ENCODE peak calls at places on chromosome 9, in six cellular contexts. E is spleen, D is tibial artery, Z is GM13976, C is mesothelial cell of epicardium, A is fibroblast of villous mesenchyme. L is an unnamed sample.

GRCh38 chr9:69442486-69442885 is 117.5 kb downstream of the ENTREP1 start:
- DNase-seq in Z (no peak), C (no peak), E (no peak), A (no peak), D (no peak), L (no peak)

GRCh38 chr9:93575706-93576295 is 583 bp upstream of the PHF2 start:
- DNase-seq in C (no peak), A (peak; percentile 36), Z (peak; percentile 76), E (peak; percentile 89), D (peak; percentile 61), L (no peak)

GRCh38 chr9:87537625-87538024 is 40.0 kb downstream of the DAPK1 start:
- DNase-seq in Z (no peak), C (no peak), E (no peak), D (no peak), A (peak; percentile 82), L (no peak)

GRCh38 chr9:35923927-35924763 is 14.9 kb downstream of the SPAAR start:
- DNase-seq in A (peak; percentile 88), C (no peak), D (no peak), E (no peak), Z (no peak), L (peak; percentile 77)

GRCh38 chr9:130472184-130472705 is 27.5 kb downstream of the ASS1 start:
- DNase-seq in Z (no peak), D (no peak), C (no peak), A (no peak), E (no peak), L (no peak)

GRCh38 chr9:113380869-113381378 is 4.1 kb upstream of the HDHD3 start:
- DNase-seq in A (no peak), E (peak; percentile 42), C (no peak), D (no peak), Z (peak; percentile 72), L (no peak)

GRCh38 chr9:94577036-94577435 is 16.6 kb downstream of the FBP2 start:
- DNase-seq in E (no peak), A (no peak), C (no peak), D (no peak), Z (no peak), L (no peak)

GRCh38 chr9:89461302-89461701 is 36.6 kb downstream of the SEMA4D start:
- DNase-seq in Z (no peak), D (no peak), E (no peak), A (peak; percentile 19), C (no peak), L (no peak)

GRCh38 chr9:35333551-35333950 is 156.4 kb upstream of the RUSC2 start:
- DNase-seq in Z (no peak), D (no peak), E (no peak), A (peak; percentile 25), C (no peak), L (no peak)

GRCh38 chr9:123164285-123164684 is 104.1 kb downstream of the STRBP start:
- DNase-seq in E (no peak), A (no peak), C (no peak), Z (no peak), D (no peak), L (no peak)

GRCh38 chr9:29100762-29101161 is 1527.5 kb upstream of the C9orf72 start:
- DNase-seq in Z (no peak), D (no peak), A (no peak), C (no peak), E (no peak), L (no peak)

GRCh38 chr9:76206821-76207220 is 187.4 kb downstream of the RFK start:
- DNase-seq in D (no peak), Z (no peak), C (no peak), E (no peak), A (no peak), L (no peak)

GRCh38 chr9:27386759-27387158 is 89.8 kb upstream of the EQTN start:
- DNase-seq in D (no peak), E (no peak), Z (no peak), C (no peak), A (no peak), L (no peak)

GRCh38 chr9:2418619-2419018 is 203.0 kb upstream of the VLDLR start:
- DNase-seq in Z (no peak), E (no peak), D (no peak), A (peak; percentile 76), C (no peak), L (no peak)

GRCh38 chr9:19464764-19465570 is 56.2 kb downstream of the ACER2 start:
- DNase-seq in A (peak; percentile 58), E (peak; percentile 92), C (peak; percentile 80), D (peak; percentile 49), Z (peak; percentile 93), L (peak; percentile 57)

GRCh38 chr9:7901676-7902075 is 102.1 kb upstream of the DMAC1 start:
- DNase-seq in E (no peak), Z (no peak), C (no peak), A (no peak), D (no peak), L (no peak)

GRCh38 chr9:95574176-95574575 is 57.4 kb upstream of the PTCH1 start:
- DNase-seq in A (no peak), E (no peak), Z (no peak), C (no peak), D (no peak), L (no peak)

GRCh38 chr9:22111176-22111870 is 102.2 kb upstream of the CDKN2B start:
- DNase-seq in C (no peak), E (no peak), D (no peak), A (no peak), Z (no peak), L (no peak)

GRCh38 chr9:27053369-27054057 is 48.0 kb upstream of the LRRC19 start:
- DNase-seq in D (no peak), Z (no peak), A (peak; percentile 69), C (no peak), E (no peak), L (no peak)

GRCh38 chr9:87301381-87301780 is 196.3 kb upstream of the DAPK1 start:
- DNase-seq in E (no peak), D (no peak), C (no peak), A (no peak), Z (no peak), L (no peak)

GRCh38 chr9:129069128-129069824 is 11.6 kb upstream of the DOLPP1 start:
- DNase-seq in E (peak; percentile 96), D (peak; percentile 70), C (no peak), Z (no peak), A (peak; percentile 78), L (no peak)

GRCh38 chr9:77750284-77750683 is 102.2 kb upstream of the GNA14 start:
- DNase-seq in D (no peak), E (no peak), C (no peak), Z (no peak), A (no peak), L (no peak)

GRCh38 chr9:129137292-129138143 is 26.3 kb downstream of the PTPA start:
- DNase-seq in D (no peak), Z (no peak), E (no peak), C (no peak), A (no peak), L (no peak)

DNA sequence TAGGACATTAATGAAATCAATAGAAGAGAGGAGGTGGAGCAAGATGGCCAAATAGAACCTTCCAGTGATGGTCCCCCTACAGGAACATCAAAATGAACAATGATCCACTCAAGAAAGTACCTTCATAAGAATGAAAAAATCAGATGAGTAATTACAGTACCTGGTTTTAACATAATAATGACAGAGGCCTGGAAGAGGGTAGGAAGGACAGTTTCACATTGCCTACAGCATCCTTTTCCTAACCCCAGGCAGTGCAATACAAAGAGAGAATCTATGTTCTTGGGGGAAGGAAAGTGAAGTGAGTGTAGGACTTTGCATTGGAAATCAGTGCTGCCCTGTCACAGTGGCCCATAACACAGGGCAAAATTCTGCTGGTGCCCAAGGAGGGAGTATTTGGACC is 81.2 kb upstream of the SPTLC1 start:
- DNase-seq in D (no peak), E (no peak), Z (no peak), C (no peak), A (no peak), L (no peak)
- TF ChIP-seq CTCF in D (no peak), E (no peak), Z (no peak), C (no peak), A (no peak), L (no peak)

GRCh38 chr9:15505927-15506326 is 4.8 kb downstream of the PSIP1 start:
- DNase-seq in Z (no peak), A (no peak), D (no peak), E (no peak), C (no peak), L (no peak)

GRCh38 chr9:15501803-15502202 is 9.0 kb downstream of the PSIP1 start:
- DNase-seq in A (no peak), D (no peak), E (no peak), C (no peak), Z (no peak), L (no peak)

GRCh38 chr9:15499108-15499507 is 11.7 kb downstream of the PSIP1 start:
- DNase-seq in D (no peak), C (no peak), A (no peak), E (no peak), Z (no peak), L (no peak)

GRCh38 chr9:15498246-15499018 is 12.3 kb downstream of the PSIP1 start:
- DNase-seq in A (no peak), C (no peak), D (no peak), Z (no peak), E (no peak), L (no peak)

GRCh38 chr9:15501179-15501578 is 9.6 kb downstream of the PSIP1 start:
- DNase-seq in E (no peak), Z (no peak), C (no peak), A (no peak), D (no peak), L (no peak)
- TF ChIP-seq CTCF in E (no peak), Z (no peak), C (no peak), A (peak; percentile 18), D (no peak), L (no peak)

DNA sequence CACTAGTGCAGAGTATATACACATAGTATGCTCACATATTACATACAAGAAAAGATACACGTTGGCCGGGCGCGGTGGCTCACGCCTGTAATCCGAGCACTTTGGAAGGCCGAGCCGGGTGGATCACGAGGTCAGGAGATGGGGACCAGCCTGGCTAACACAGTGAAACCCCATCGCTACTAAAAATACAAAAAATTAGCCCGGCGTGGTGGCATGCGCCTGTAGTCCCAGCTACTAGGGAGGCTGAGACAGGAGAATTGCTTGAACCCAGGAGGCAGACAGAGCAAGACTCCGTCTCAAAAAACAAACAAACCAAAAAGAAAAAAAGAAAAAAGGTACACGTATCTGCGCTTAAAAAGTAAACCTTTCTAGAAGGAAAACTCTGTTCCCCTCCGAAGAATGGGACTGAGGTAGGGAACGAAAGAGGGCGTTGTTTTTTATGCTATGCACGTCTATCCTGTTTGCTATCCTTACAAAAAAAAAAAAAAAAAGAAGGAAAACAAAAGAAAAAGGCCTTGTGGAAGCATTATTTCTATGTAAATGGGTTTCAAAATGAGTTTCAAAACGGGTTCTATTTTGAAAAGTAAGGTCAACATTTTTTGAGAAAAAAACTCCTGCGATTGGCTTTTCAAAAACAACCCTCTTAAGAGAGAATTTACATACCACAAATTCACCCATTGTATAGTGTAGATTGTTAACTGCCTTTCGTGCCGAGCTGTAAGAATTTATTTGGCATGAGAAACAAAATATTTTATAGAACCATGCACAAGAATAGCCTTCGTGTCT is 1.2 kb downstream of the AK3 start:
- DNase-seq in Z (peak; percentile 41), A (peak; percentile 44), D (no peak), E (no peak), C (no peak), L (no peak)
- TF ChIP-seq CTCF in Z (no peak), A (no peak), D (no peak), E (no peak), C (no peak), L (no peak)

DNA sequence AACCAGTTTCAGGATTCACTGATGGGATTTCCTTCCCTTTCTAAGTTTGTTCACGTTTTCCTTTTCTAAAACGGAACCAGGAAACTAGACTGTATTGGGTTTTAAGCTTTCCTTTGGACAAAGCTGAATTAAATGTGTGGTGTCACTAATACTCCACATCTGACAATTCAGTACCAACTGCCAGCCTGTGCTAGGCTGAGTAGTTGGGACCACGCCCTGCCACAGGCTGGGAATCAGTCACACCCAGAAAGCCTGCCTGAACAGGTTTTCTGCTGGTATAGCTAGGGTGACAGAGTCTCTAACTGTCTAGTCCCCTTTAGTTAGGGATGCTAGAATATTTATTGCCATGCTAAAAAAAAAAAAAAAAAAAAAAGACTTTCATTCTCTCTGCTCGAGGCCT is 15.6 kb downstream of the SPACA9 start:
- DNase-seq in Z (no peak), E (no peak), D (no peak), A (no peak), C (no peak), L (no peak)
- TF ChIP-seq CTCF in Z (no peak), E (no peak), D (no peak), A (no peak), C (no peak), L (no peak)

L was measured in AG09319.